ENCODE peak calls at places on chromosome 15, in six cellular contexts. One of them, this sample, is unnamed.

GRCh38 chr15:72785452-72786243 is 2.1 kb upstream of the ADPGK start:
- DNase-seq in HepG2: no peak
- DNase-seq in A549: no peak
- DNase-seq in IMR-90: peak
- DNase-seq in GM12878: no peak
- DNase-seq in K562: no peak
- DNase-seq in this sample: no peak

GRCh38 chr15:28945626-28946215 is 59.9 kb downstream of the APBA2 start:
- DNase-seq in K562: no peak
- DNase-seq in IMR-90: no peak
- DNase-seq in HepG2: no peak
- DNase-seq in GM12878: no peak
- DNase-seq in A549: no peak
- DNase-seq in this sample: no peak

GRCh38 chr15:79282371-79283251 is at the start of gene ANKRD34C:
- DNase-seq in IMR-90: no peak
- DNase-seq in HepG2: no peak
- DNase-seq in GM12878: no peak
- DNase-seq in A549: no peak
- DNase-seq in K562: no peak
- DNase-seq in this sample: peak

GRCh38 chr15:75902129-75902557 is 1.5 kb upstream of the FBXO22 start:
- DNase-seq in A549: no peak
- DNase-seq in HepG2: no peak
- DNase-seq in IMR-90: no peak
- DNase-seq in K562: no peak
- DNase-seq in GM12878: no peak
- DNase-seq in this sample: peak

GRCh38 chr15:58873267-58873666 is 60.2 kb downstream of the SLTM start:
- DNase-seq in GM12878: no peak
- DNase-seq in IMR-90: peak
- DNase-seq in HepG2: no peak
- DNase-seq in K562: no peak
- DNase-seq in A549: no peak
- DNase-seq in this sample: no peak

GRCh38 chr15:63023351-63023945 is 19.1 kb upstream of the TPM1 start:
- DNase-seq in IMR-90: peak
- DNase-seq in GM12878: no peak
- DNase-seq in A549: no peak
- DNase-seq in K562: no peak
- DNase-seq in HepG2: peak
- DNase-seq in this sample: no peak

GRCh38 chr15:48250640-48251076 is 44.6 kb downstream of the SLC12A1 start:
- DNase-seq in HepG2: peak
- DNase-seq in GM12878: peak
- DNase-seq in K562: peak
- DNase-seq in IMR-90: peak
- DNase-seq in A549: peak
- DNase-seq in this sample: peak

GRCh38 chr15:91168457-91168856 is 68.4 kb downstream of the SV2B start:
- DNase-seq in HepG2: no peak
- DNase-seq in K562: no peak
- DNase-seq in IMR-90: no peak
- DNase-seq in A549: no peak
- DNase-seq in GM12878: no peak
- DNase-seq in this sample: no peak

GRCh38 chr15:77066961-77067690 is 3.8 kb downstream of the TSPAN3 start:
- DNase-seq in A549: peak
- DNase-seq in K562: no peak
- DNase-seq in GM12878: no peak
- DNase-seq in HepG2: peak
- DNase-seq in IMR-90: peak
- DNase-seq in this sample: peak

GRCh38 chr15:72919936-72920455 is 132.3 kb upstream of the NEO1 start:
- DNase-seq in IMR-90: no peak
- DNase-seq in HepG2: no peak
- DNase-seq in A549: no peak
- DNase-seq in K562: no peak
- DNase-seq in GM12878: no peak
- DNase-seq in this sample: no peak

GRCh38 chr15:68704496-68705021 is 116.1 kb downstream of the ANP32A start:
- DNase-seq in IMR-90: peak
- DNase-seq in A549: no peak
- DNase-seq in HepG2: no peak
- DNase-seq in GM12878: no peak
- DNase-seq in K562: peak
- DNase-seq in this sample: no peak
- TF ChIP-seq BHLHE40 in IMR-90: no peak
- TF ChIP-seq BHLHE40 in A549: no peak
- TF ChIP-seq BHLHE40 in HepG2: no peak
- TF ChIP-seq BHLHE40 in GM12878: no peak
- TF ChIP-seq BHLHE40 in K562: no peak
- TF ChIP-seq BHLHE40 in this sample: no peak

GRCh38 chr15:39589815-39590644 is 9.2 kb downstream of the THBS1 start:
- DNase-seq in K562: no peak
- DNase-seq in GM12878: no peak
- DNase-seq in HepG2: no peak
- DNase-seq in IMR-90: peak
- DNase-seq in A549: no peak
- DNase-seq in this sample: no peak
- TF ChIP-seq BHLHE40 in K562: no peak
- TF ChIP-seq BHLHE40 in GM12878: no peak
- TF ChIP-seq BHLHE40 in HepG2: no peak
- TF ChIP-seq BHLHE40 in IMR-90: no peak
- TF ChIP-seq BHLHE40 in A549: no peak
- TF ChIP-seq BHLHE40 in this sample: no peak

GRCh38 chr15:88636039-88636438 is 2.8 kb upstream of the ISG20 start:
- DNase-seq in A549: peak
- DNase-seq in GM12878: no peak
- DNase-seq in HepG2: no peak
- DNase-seq in IMR-90: no peak
- DNase-seq in K562: no peak
- DNase-seq in this sample: no peak
- TF ChIP-seq BHLHE40 in A549: no peak
- TF ChIP-seq BHLHE40 in GM12878: no peak
- TF ChIP-seq BHLHE40 in HepG2: no peak
- TF ChIP-seq BHLHE40 in IMR-90: no peak
- TF ChIP-seq BHLHE40 in K562: no peak
- TF ChIP-seq BHLHE40 in this sample: no peak

GRCh38 chr15:46773016-46773415 is 944.3 kb upstream of the SEMA6D start:
- DNase-seq in GM12878: no peak
- DNase-seq in A549: no peak
- DNase-seq in IMR-90: no peak
- DNase-seq in HepG2: no peak
- DNase-seq in K562: no peak
- DNase-seq in this sample: no peak
- TF ChIP-seq BHLHE40 in GM12878: no peak
- TF ChIP-seq BHLHE40 in A549: no peak
- TF ChIP-seq BHLHE40 in IMR-90: no peak
- TF ChIP-seq BHLHE40 in HepG2: no peak
- TF ChIP-seq BHLHE40 in K562: no peak
- TF ChIP-seq BHLHE40 in this sample: no peak

DNA sequence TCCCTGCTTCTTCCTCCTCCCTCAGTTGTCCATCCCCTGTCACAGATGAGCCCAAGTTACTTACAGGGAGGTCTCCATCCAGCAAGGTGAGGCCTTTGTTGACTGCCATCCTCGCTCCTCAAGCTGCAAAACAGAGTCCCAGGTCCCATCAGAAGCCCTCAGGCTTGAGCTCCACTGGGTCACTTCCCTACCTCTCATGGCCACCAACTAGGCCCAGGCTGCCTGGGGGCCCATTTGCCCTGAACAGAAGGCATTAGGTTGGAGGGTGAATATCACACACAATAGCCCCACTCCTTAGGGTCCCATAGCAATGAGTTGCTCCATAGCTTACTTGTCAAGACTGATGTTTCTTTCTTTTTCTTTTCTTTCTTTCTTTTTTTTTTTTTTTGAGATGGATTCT is 1.8 kb downstream of the PLIN1 start:
- DNase-seq in GM12878: no peak
- DNase-seq in IMR-90: no peak
- DNase-seq in HepG2: no peak
- DNase-seq in A549: no peak
- DNase-seq in K562: no peak
- DNase-seq in this sample: no peak
- TF ChIP-seq BHLHE40 in GM12878: no peak
- TF ChIP-seq BHLHE40 in IMR-90: no peak
- TF ChIP-seq BHLHE40 in HepG2: no peak
- TF ChIP-seq BHLHE40 in A549: no peak
- TF ChIP-seq BHLHE40 in K562: no peak
- TF ChIP-seq BHLHE40 in this sample: no peak

GRCh38 chr15:50876989-50877360 is 31.5 kb upstream of the AP4E1 start:
- DNase-seq in HepG2: peak
- DNase-seq in IMR-90: peak
- DNase-seq in K562: peak
- DNase-seq in A549: peak
- DNase-seq in GM12878: no peak
- DNase-seq in this sample: peak
- TF ChIP-seq BHLHE40 in HepG2: no peak
- TF ChIP-seq BHLHE40 in IMR-90: no peak
- TF ChIP-seq BHLHE40 in K562: no peak
- TF ChIP-seq BHLHE40 in A549: no peak
- TF ChIP-seq BHLHE40 in GM12878: no peak
- TF ChIP-seq BHLHE40 in this sample: no peak

GRCh38 chr15:85289677-85290365 is 90.6 kb upstream of the AKAP13 start:
- DNase-seq in HepG2: peak
- DNase-seq in K562: no peak
- DNase-seq in IMR-90: peak
- DNase-seq in GM12878: no peak
- DNase-seq in A549: peak
- DNase-seq in this sample: peak
- TF ChIP-seq BHLHE40 in HepG2: no peak
- TF ChIP-seq BHLHE40 in K562: no peak
- TF ChIP-seq BHLHE40 in IMR-90: no peak
- TF ChIP-seq BHLHE40 in GM12878: no peak
- TF ChIP-seq BHLHE40 in A549: no peak
- TF ChIP-seq BHLHE40 in this sample: no peak

DNA sequence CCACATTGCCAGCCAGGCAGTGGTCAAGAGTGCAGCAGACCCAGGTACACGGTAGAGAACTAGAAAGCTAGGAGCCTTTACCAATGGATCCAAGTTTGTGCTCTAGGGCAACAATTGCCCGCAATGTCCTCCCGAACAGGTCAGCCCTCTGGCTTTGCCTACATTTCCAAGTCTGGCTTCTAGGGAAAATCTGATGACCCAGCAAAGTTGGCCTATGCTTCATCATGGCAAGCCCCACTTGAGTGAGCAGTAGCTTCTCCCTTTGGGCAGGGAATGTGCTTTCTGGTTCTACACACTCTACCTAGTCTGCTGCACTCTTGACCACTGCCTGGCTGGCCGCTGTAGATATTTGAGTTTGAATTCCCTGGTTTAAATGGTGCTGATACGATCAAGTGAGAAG is 361.6 kb upstream of the NR2F2 start:
- DNase-seq in HepG2: no peak
- DNase-seq in IMR-90: no peak
- DNase-seq in A549: no peak
- DNase-seq in GM12878: no peak
- DNase-seq in K562: no peak
- DNase-seq in this sample: no peak
- TF ChIP-seq BHLHE40 in HepG2: no peak
- TF ChIP-seq BHLHE40 in IMR-90: no peak
- TF ChIP-seq BHLHE40 in A549: no peak
- TF ChIP-seq BHLHE40 in GM12878: no peak
- TF ChIP-seq BHLHE40 in K562: no peak
- TF ChIP-seq BHLHE40 in this sample: no peak

This sample was measured in HEK293T.